ENCODE peak calls at places on chromosomes 13 and 19, in four cellular contexts. D is A549, O is K562, L is HepG2. Y is an unnamed sample.

GRCh38 chr13:79966039-79966438 is 374.9 kb downstream of the SPRY2 start:
- DNase-seq in O (no peak), D (no peak), L (no peak), Y (no peak)

GRCh38 chr13:51730927-51731326 is 73.0 kb downstream of the DHRS12 start:
- DNase-seq in L (no peak), O (no peak), D (no peak), Y (no peak)

GRCh38 chr13:41742917-41743552 is 217.9 kb downstream of the VWA8 start:
- DNase-seq in O (no peak), L (no peak), D (no peak), Y (no peak)

GRCh38 chr19:54439174-54439851 is 9.7 kb upstream of the LENG8 start:
- DNase-seq in L (peak; percentile 56), D (peak; percentile 69), O (peak; percentile 50), Y (peak; percentile 79)

GRCh38 chr19:41353466-41354342 is at the start of gene TGFB1:
- DNase-seq in L (peak; percentile 70), O (peak; percentile 99), D (peak; percentile 100), Y (peak; percentile 78)

GRCh38 chr19:55175117-55175867 is 4.8 kb downstream of the SYT5 start:
- DNase-seq in O (peak; percentile 96), D (no peak), L (no peak), Y (peak; percentile 63)

GRCh38 chr13:100668408-100668807 is 6.2 kb downstream of the TMTC4 start:
- DNase-seq in D (no peak), O (no peak), L (no peak), Y (no peak)

GRCh38 chr19:28831464-28831863 is 381.5 kb downstream of the UQCRFS1 start:
- DNase-seq in O (no peak), D (no peak), L (no peak), Y (no peak)

GRCh38 chr13:55792544-55793178 is 1348.1 kb upstream of the PRR20A start:
- DNase-seq in L (no peak), D (no peak), O (no peak), Y (no peak)

GRCh38 chr19:13961826-13962737 is 9.8 kb downstream of the DCAF15 start:
- DNase-seq in D (no peak), O (no peak), L (no peak), Y (peak; percentile 62)

GRCh38 chr13:22154041-22154440 is 483.2 kb downstream of the FGF9 start:
- DNase-seq in O (no peak), L (no peak), D (no peak), Y (no peak)

GRCh38 chr13:23657056-23657455 is 86.8 kb downstream of the TNFRSF19 start:
- DNase-seq in D (no peak), L (no peak), O (no peak), Y (no peak)

GRCh38 chr13:73837147-73837546 is 297.1 kb downstream of the KLF12 start:
- DNase-seq in O (no peak), L (no peak), D (no peak), Y (no peak)

GRCh38 chr13:72536668-72537399 is 190.6 kb downstream of the MZT1 start:
- DNase-seq in D (no peak), L (peak; percentile 21), O (no peak), Y (no peak)

GRCh38 chr19:41064974-41065569 is 23.2 kb upstream of the CYP2A13 start:
- DNase-seq in O (peak; percentile 67), D (peak; percentile 69), L (no peak), Y (no peak)

GRCh38 chr13:113210834-113211233 is 1.4 kb downstream of the CUL4A start:
- DNase-seq in L (no peak), D (no peak), O (no peak), Y (no peak)

GRCh38 chr13:73902296-73902695 is 231.9 kb downstream of the KLF12 start:
- DNase-seq in D (no peak), L (no peak), O (no peak), Y (no peak)

GRCh38 chr19:34985249-34986022 is 14.7 kb upstream of the GRAMD1A start:
- DNase-seq in D (no peak), L (no peak), O (no peak), Y (peak; percentile 46)

GRCh38 chr19:2733930-2734588 is 5.8 kb downstream of the SLC39A3 start:
- DNase-seq in L (no peak), O (no peak), D (no peak), Y (no peak)

GRCh38 chr13:113864303-113864890 is 521 bp upstream of the GAS6 start:
- DNase-seq in D (no peak), L (no peak), O (no peak), Y (no peak)

GRCh38 chr13:33262554-33262953 is 23.0 kb downstream of the STARD13 start:
- DNase-seq in L (peak; percentile 34), O (no peak), D (no peak), Y (no peak)

GRCh38 chr13:50126378-50127016 is 111.3 kb downstream of the KCNRG start:
- DNase-seq in L (peak; percentile 27), O (no peak), D (peak; percentile 26), Y (peak; percentile 19)

GRCh38 chr13:73849292-73849691 is 284.9 kb downstream of the KLF12 start:
- DNase-seq in O (no peak), D (peak; percentile 1), L (peak; percentile 17), Y (peak; percentile 35)

GRCh38 chr13:83515267-83515666 is 367.0 kb downstream of the SLITRK1 start:
- DNase-seq in L (no peak), O (no peak), D (no peak), Y (no peak)

GRCh38 chr13:74040200-74040599 is 94.0 kb downstream of the KLF12 start:
- DNase-seq in O (peak; percentile 12), L (peak; percentile 49), D (peak; percentile 32), Y (peak; percentile 87)

DNA sequence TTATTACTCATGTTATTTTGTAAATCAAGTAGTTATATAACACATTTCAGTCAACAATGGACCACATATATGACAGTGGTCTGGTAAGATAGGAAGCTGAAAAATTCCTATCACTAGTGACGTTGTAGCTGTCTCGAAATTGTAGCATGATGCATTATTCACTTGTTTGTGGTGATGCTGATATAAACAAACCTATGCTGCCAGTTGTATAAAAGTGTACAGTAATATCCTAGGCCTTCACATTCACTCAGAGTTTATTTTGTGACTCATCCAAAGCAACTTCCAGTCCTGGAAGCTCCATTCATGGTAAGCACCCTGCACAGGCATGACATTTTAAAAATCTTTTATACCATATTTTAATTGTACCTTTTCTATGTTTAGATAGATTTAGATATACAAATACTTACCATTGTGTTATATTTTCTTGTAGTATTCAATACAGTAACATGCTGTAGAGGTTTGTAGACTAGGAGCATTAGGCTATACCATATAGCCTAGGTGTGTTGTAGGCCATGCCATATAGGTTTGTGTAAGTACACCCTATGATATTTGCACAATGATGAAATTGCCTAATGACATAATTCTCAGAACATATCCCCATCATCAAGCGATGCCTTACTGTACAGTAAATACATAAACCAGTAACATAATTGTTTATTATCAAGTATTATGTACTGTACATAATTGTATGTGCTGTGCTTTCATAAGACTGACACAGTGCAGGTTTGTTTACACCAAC is 49.3 kb downstream of the IFT88 start:
- DNase-seq in O (no peak), D (no peak), L (no peak), Y (no peak)
- TF ChIP-seq HMGXB4 in O (no peak), D (no peak), L (no peak), Y (no peak)

DNA sequence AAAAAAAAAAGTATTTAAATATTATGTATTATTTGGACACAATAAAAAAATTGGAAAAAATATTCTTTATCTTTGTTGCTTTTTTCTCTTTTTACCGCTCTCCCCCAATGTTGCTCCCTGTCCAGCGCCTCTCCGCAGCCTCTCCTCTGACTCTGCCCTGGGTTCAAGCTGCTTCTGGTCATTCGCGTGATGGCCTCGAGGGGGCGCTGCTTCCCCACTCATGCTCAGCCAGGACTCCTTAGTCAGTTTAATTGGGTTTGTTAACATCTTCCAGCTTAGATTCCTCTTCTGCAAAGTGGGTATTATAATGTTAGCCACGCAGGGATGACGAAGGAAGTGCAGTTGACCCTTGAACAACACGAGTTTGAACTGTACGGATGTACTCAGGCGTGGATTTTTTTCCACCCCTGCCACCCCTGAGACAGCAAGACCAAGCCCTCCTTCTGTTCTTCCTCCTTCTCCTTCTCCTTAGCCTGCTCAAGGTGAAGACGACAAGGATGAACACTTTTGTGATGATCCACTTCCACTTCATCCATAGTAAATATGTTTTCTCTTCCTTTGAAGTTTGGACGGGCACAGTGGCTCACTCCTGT is 4.8 kb upstream of the NWD1 start:
- DNase-seq in L (peak; percentile 24), O (peak; percentile 65), D (no peak), Y (peak; percentile 81)
- TF ChIP-seq HMGXB4 in L (no peak), O (no peak), D (no peak), Y (no peak)

GRCh38 chr19:53102186-53102585 is 1.0 kb downstream of the ZNF160 start:
- DNase-seq in O (peak; percentile 24), L (no peak), D (no peak), Y (no peak)
- TF ChIP-seq HMGXB4 in O (no peak), L (no peak), D (no peak), Y (no peak)

GRCh38 chr19:10971107-10971715 is 10.4 kb downstream of the SMARCA4 start:
- DNase-seq in O (no peak), L (no peak), D (no peak), Y (no peak)

GRCh38 chr19:10965398-10965797 is 4.6 kb downstream of the SMARCA4 start:
- DNase-seq in D (no peak), L (no peak), O (no peak), Y (no peak)

GRCh38 chr19:10964903-10965302 is 4.1 kb downstream of the SMARCA4 start:
- DNase-seq in D (no peak), O (peak; percentile 6), L (no peak), Y (no peak)

GRCh38 chr19:10966809-10967208 is 6.0 kb downstream of the SMARCA4 start:
- DNase-seq in D (no peak), O (no peak), L (no peak), Y (no peak)

DNA sequence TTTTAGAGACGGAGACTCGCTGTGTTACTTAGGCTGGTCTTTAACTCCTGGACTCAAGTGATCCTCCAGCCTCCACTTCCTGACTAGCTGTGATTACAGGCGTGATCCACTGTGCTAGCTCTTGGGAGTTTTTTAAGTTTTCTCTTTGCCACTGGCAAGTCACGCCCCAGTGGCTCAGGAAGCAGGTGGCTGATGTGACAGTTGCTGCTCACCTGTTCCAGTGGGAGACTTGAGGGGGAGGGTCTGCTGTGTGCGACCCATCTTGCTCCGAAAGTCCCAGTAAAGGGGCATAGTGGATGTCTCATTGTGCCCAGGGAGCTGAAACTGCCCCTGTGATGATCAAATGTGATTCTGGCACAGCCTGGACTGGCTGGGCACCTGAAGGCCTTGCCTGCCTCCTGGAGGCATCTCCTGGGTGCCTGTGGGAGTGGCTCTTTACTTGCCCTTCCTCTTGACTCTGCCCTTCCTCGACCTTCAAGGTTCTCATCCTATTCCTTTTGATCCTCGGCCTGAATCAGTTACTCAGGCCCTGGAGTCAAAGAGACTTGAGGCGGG is 7.8 kb downstream of the SMARCA4 start:
- DNase-seq in O (no peak), D (no peak), L (no peak), Y (no peak)
- TF ChIP-seq HMGXB4 in O (no peak), D (no peak), L (no peak), Y (no peak)

Y was measured in WTC11.